ENCODE peak calls at places on chromosomes 4 and X, in six cellular contexts. U is MG63, J is cardiac muscle cell, K is ascending aorta, I is NCI-H1417, A is sciatic nerve. G is an unnamed sample.

GRCh38 chr4:149980125-149980682 is 98.0 kb upstream of the DCLK2 start:
- DNase-seq in U (no peak), J (no peak), K (no peak), I (no peak), A (no peak), G (no peak)

GRCh38 chr4:140603286-140603685 is 34.5 kb upstream of the UCP1 start:
- DNase-seq in U (peak; percentile 9), J (no peak), K (no peak), I (peak; percentile 73), A (no peak), G (no peak)

GRCh38 chr4:184384810-184385557 is 89.4 kb downstream of the IRF2 start:
- DNase-seq in U (no peak), J (no peak), K (no peak), I (no peak), A (no peak), G (no peak)

GRCh38 chr4:32374201-32374600 is 1654.0 kb downstream of the PCDH7 start:
- DNase-seq in U (no peak), J (no peak), K (no peak), I (no peak), A (no peak), G (no peak)

GRCh38 chrX:51336584-51336983 is 4.0 kb downstream of the NUDT10 start:
- DNase-seq in U (no peak), J (peak; percentile 52), K (no peak), I (peak; percentile 65), A (no peak), G (peak; percentile 66)

GRCh38 chr4:78362310-78362709 is 189.3 kb upstream of the ANXA3 start:
- DNase-seq in U (no peak), J (no peak), K (no peak), I (peak; percentile 13), A (no peak), G (no peak)

GRCh38 chr4:111806331-111806730 is 338.9 kb upstream of the FAM241A start:
- DNase-seq in U (peak; percentile 1), J (no peak), K (no peak), I (no peak), A (no peak), G (no peak)

GRCh38 chrX:68940601-68941000 is 111.8 kb downstream of the EFNB1 start:
- DNase-seq in U (no peak), J (no peak), K (no peak), I (no peak), A (no peak), G (no peak)

GRCh38 chr4:13640149-13640671 is 12.7 kb upstream of the BOD1L1 start:
- DNase-seq in U (peak; percentile 41), J (no peak), K (no peak), I (no peak), A (no peak), G (no peak)

GRCh38 chr4:3302164-3302785 is 9.5 kb downstream of the RGS12 start:
- DNase-seq in U (peak; percentile 45), J (no peak), K (peak; percentile 57), I (no peak), A (peak; percentile 54), G (no peak)

GRCh38 chr4:108097990-108098553 is 70.7 kb downstream of the LEF1 start:
- DNase-seq in U (no peak), J (no peak), K (no peak), I (peak; percentile 68), A (no peak), G (no peak)

GRCh38 chr4:170025523-170026252 is 507 bp downstream of the MFAP3L start:
- DNase-seq in U (no peak), J (peak; percentile 15), K (no peak), I (peak; percentile 65), A (peak; percentile 67), G (peak; percentile 14)

GRCh38 chr4:158484173-158484885 is 37.4 kb upstream of the RXFP1 start:
- DNase-seq in U (no peak), J (no peak), K (no peak), I (no peak), A (no peak), G (no peak)

GRCh38 chr4:76950052-76950845 is 697 bp downstream of the SEPTIN11 start:
- DNase-seq in U (peak; percentile 52), J (peak; percentile 54), K (peak; percentile 75), I (peak; percentile 79), A (peak; percentile 74), G (no peak)

GRCh38 chrX:94977562-94977961 is 1303.6 kb downstream of the FAM133A start:
- DNase-seq in U (no peak), J (no peak), K (no peak), I (peak; percentile 11), A (no peak), G (no peak)

GRCh38 chr4:164229255-164229654 is 524.7 kb upstream of the SMIM31 start:
- DNase-seq in U (no peak), J (no peak), K (no peak), I (no peak), A (no peak), G (no peak)

GRCh38 chr4:178672512-178672911 is 1230.3 kb upstream of the AGA start:
- DNase-seq in U (no peak), J (no peak), K (no peak), I (no peak), A (no peak), G (no peak)

GRCh38 chr4:65217179-65217578 is 453.1 kb downstream of the EPHA5 start:
- DNase-seq in U (no peak), J (no peak), K (no peak), I (no peak), A (no peak), G (no peak)

GRCh38 chrX:78573630-78574029 is 85.5 kb downstream of the RTL3 start:
- DNase-seq in U (no peak), J (no peak), K (no peak), I (no peak), A (no peak), G (no peak)

GRCh38 chrX:7252013-7252610 is 104.2 kb upstream of the PUDP start:
- DNase-seq in U (no peak), J (no peak), K (no peak), I (no peak), A (no peak), G (no peak)

GRCh38 chrX:41718481-41719245 is 5.3 kb upstream of the GPR82 start:
- DNase-seq in U (no peak), J (no peak), K (no peak), I (no peak), A (no peak), G (no peak)

GRCh38 chrX:107684956-107685385 is 56.7 kb downstream of the PRPS1 start:
- DNase-seq in U (no peak), J (peak; percentile 90), K (peak; percentile 84), I (no peak), A (peak; percentile 72), G (no peak)

GRCh38 chrX:106300239-106300638 is 132.1 kb downstream of the PWWP3B start:
- DNase-seq in U (no peak), J (no peak), K (no peak), I (no peak), A (no peak), G (no peak)

GRCh38 chrX:53186363-53186762 is 38.6 kb downstream of the KDM5C start:
- DNase-seq in U (no peak), J (no peak), K (no peak), I (no peak), A (no peak), G (no peak)

GRCh38 chr4:48129307-48130014 is 4.6 kb downstream of the TXK start:
- DNase-seq in U (peak; percentile 7), J (peak; percentile 29), K (no peak), I (no peak), A (no peak), G (no peak)

G was measured in NCI-H2227 treated with DMSO at 0.1 percent for 48 hours.